ENCODE peak calls at places on chromosomes 3 and 15, in eight cellular contexts. K is CD8-positive, alpha-beta T cell; F is bronchial epithelial cell; Q is HL-60; C is cardiac muscle cell; Z is body of pancreas; E is H1; B is Peyer's patch. L is an unnamed sample. For H3K27me3, the result is how much of the 10 kb centered on the place peaks cover.

GRCh38 chr3:140972833-140973232 is 31.2 kb downstream of the SLC25A36 start:
- DNase-seq in Q (no peak), F (peak), C (peak), E (no peak), K (no peak), Z (no peak), B (no peak), L (peak)

GRCh38 chr3:161222662-161223061 is 1.6 kb downstream of the NMD3 start:
- DNase-seq in K (no peak), F (no peak), B (no peak), E (no peak), Z (no peak), Q (no peak), C (peak), L (no peak)

GRCh38 chr3:9947025-9947995 is 4.9 kb downstream of the PRRT3 start:
- DNase-seq in E (peak), K (no peak), Z (peak), Q (no peak), C (peak), B (peak), F (peak), L (peak)

GRCh38 chr3:100629728-100630127 is 20.3 kb downstream of the ADGRG7 start:
- DNase-seq in C (peak), Q (no peak), B (peak), F (peak), K (no peak), E (no peak), Z (no peak), L (peak)

GRCh38 chr3:74390121-74390870 is 224.2 kb downstream of the CNTN3 start:
- DNase-seq in C (no peak), B (no peak), Z (no peak), E (no peak), F (no peak), Q (no peak), K (no peak), L (no peak)

GRCh38 chr3:139935071-139935865 is at the start of gene CLSTN2:
- DNase-seq in E (no peak), F (peak), B (peak), K (no peak), C (peak), Z (peak), Q (no peak), L (peak)

GRCh38 chr3:129892857-129893615 is 475 bp downstream of the TMCC1 start:
- DNase-seq in Q (no peak), B (peak), K (peak), E (peak), C (peak), Z (no peak), F (no peak), L (peak)

GRCh38 chr15:35719964-35720507 is 174.1 kb upstream of the DPH6 start:
- DNase-seq in E (no peak), K (no peak), Q (no peak), Z (no peak), B (no peak), F (peak), C (no peak), L (no peak)

GRCh38 chr3:126149256-126149902 is 31.0 kb downstream of the ALDH1L1 start:
- DNase-seq in Q (no peak), B (no peak), K (no peak), F (no peak), Z (peak), C (no peak), E (peak), L (no peak)

GRCh38 chr3:195899701-195900425 is 8.5 kb downstream of the TNK2 start:
- DNase-seq in Z (no peak), C (no peak), Q (no peak), F (no peak), E (no peak), B (peak), K (no peak), L (no peak)

GRCh38 chr3:43584043-43584826 is 37.6 kb downstream of the ANO10 start:
- DNase-seq in Z (no peak), Q (no peak), E (no peak), K (no peak), F (peak), B (no peak), C (no peak), L (peak)

GRCh38 chr3:188415196-188415595 is 261.2 kb downstream of the LPP start:
- DNase-seq in Z (no peak), F (no peak), C (no peak), K (no peak), Q (no peak), E (no peak), B (no peak), L (no peak)

GRCh38 chr3:170614214-170614966 is 28.5 kb upstream of the SLC7A14 start:
- DNase-seq in Z (no peak), K (no peak), C (peak), B (peak), Q (no peak), F (peak), E (no peak), L (peak)

GRCh38 chr3:119175869-119176756 is 2.7 kb downstream of the UPK1B start:
- DNase-seq in B (no peak), Z (no peak), E (no peak), Q (no peak), F (peak), K (no peak), C (peak), L (peak)

GRCh38 chr3:168273917-168274316 is 178.2 kb upstream of the GOLIM4 start:
- DNase-seq in K (no peak), B (no peak), Q (no peak), Z (no peak), E (no peak), F (no peak), C (no peak), L (no peak)

GRCh38 chr3:111314146-111314873 is 227.7 kb upstream of the CD96 start:
- DNase-seq in F (no peak), K (no peak), B (no peak), E (no peak), Q (no peak), C (no peak), Z (no peak), L (no peak)

GRCh38 chr15:90266485-90266884 is 1.0 kb downstream of the NGRN start:
- DNase-seq in F (no peak), B (no peak), C (peak), Z (no peak), Q (no peak), K (no peak), E (no peak), L (peak)

GRCh38 chr3:10357592-10358308 is 36.8 kb upstream of the SEC13 start:
- DNase-seq in Q (peak), E (no peak), K (no peak), B (no peak), F (peak), Z (no peak), C (peak), L (peak)

GRCh38 chr3:13379191-13379830 is 40.8 kb downstream of the NUP210 start:
- DNase-seq in B (no peak), F (peak), E (no peak), K (no peak), Z (no peak), C (peak), Q (no peak), L (no peak)

GRCh38 chr15:59199775-59200465 is 6.7 kb upstream of the LDHAL6B start:
- DNase-seq in Z (no peak), B (no peak), F (peak), K (no peak), E (no peak), C (peak), Q (no peak), L (peak)

GRCh38 chr15:57183041-57183440 is 193.3 kb upstream of the CGNL1 start:
- DNase-seq in C (peak), B (no peak), Q (no peak), E (no peak), Z (no peak), F (no peak), K (no peak), L (no peak)

GRCh38 chr3:17745301-17745700 is 2.9 kb upstream of the TBC1D5 start:
- DNase-seq in F (no peak), C (no peak), Q (no peak), Z (no peak), B (no peak), E (no peak), K (no peak), L (no peak)

GRCh38 chr3:16550305-16550675 is 36.8 kb upstream of the RFTN1 start:
- DNase-seq in Q (no peak), F (peak), E (peak), B (no peak), C (no peak), K (no peak), Z (no peak), L (peak)

GRCh38 chr3:180265551-180265950 is 228.8 kb upstream of the PEX5L start:
- DNase-seq in Q (no peak), K (no peak), B (no peak), E (no peak), F (no peak), C (no peak), Z (no peak), L (peak)

GRCh38 chr3:125050486-125051172 is 5.2 kb downstream of the HEG1 start:
- DNase-seq in C (no peak), Q (no peak), E (no peak), B (no peak), K (no peak), F (no peak), Z (no peak), L (no peak)

GRCh38 chr3:165835431-165835830 is 1.8 kb downstream of the BCHE start:
- DNase-seq in Q (no peak), B (no peak), F (no peak), E (no peak), C (no peak), Z (no peak), K (no peak), L (no peak)

GRCh38 chr3:173584093-173584833 is 186.7 kb downstream of the NLGN1 start:
- DNase-seq in K (no peak), Z (peak), B (no peak), C (peak), Q (no peak), F (peak), E (peak), L (no peak)

GRCh38 chr15:50181206-50181982 is 602 bp upstream of the SLC27A2 start:
- DNase-seq in Z (no peak), F (no peak), K (no peak), E (peak), C (no peak), Q (no peak), B (no peak), L (no peak)

GRCh38 chr3:79361748-79362378 is 405.9 kb downstream of the ROBO1 start:
- DNase-seq in F (peak), C (peak), B (no peak), K (no peak), Q (peak), E (no peak), Z (no peak), L (peak)

GRCh38 chr15:90558182-90558581 is 28.5 kb downstream of the CRTC3 start:
- DNase-seq in B (peak), Q (no peak), C (peak), K (no peak), Z (no peak), F (no peak), E (no peak), L (no peak)

GRCh38 chr15:91948001-91948608 is 94.6 kb downstream of the SLCO3A1 start:
- DNase-seq in C (peak), K (no peak), E (peak), B (no peak), Q (no peak), F (peak), Z (peak), L (peak)

GRCh38 chr3:72373139-72373538 is 475.1 kb downstream of the SHQ1 start:
- DNase-seq in Z (no peak), K (no peak), E (no peak), F (no peak), B (no peak), Q (no peak), C (no peak), L (no peak)

GRCh38 chr3:179323197-179323901 is 518 bp downstream of the ZNF639 start:
- DNase-seq in Q (no peak), B (peak), Z (peak), F (peak), C (peak), E (peak), K (peak), L (peak)

GRCh38 chr3:87320748-87321634 is 44.6 kb upstream of the POU1F1 start:
- DNase-seq in B (no peak), C (no peak), Q (no peak), Z (no peak), F (no peak), E (no peak), K (no peak), L (peak)

GRCh38 chr15:67907175-67907723 is 67.4 kb upstream of the RNU6-1 start:
- DNase-seq in K (no peak), Q (no peak), F (no peak), C (no peak), B (no peak), E (no peak), Z (no peak), L (no peak)

GRCh38 chr15:67905628-67906027 is 65.8 kb upstream of the RNU6-1 start:
- DNase-seq in Q (no peak), K (no peak), B (no peak), Z (no peak), C (no peak), E (no peak), F (no peak), L (no peak)

GRCh38 chr15:67903708-67904107 is 63.9 kb upstream of the RNU6-1 start:
- DNase-seq in F (no peak), Z (no peak), Q (no peak), E (no peak), K (no peak), C (no peak), B (no peak), L (no peak)

GRCh38 chr15:67908756-67909155 is 68.9 kb upstream of the RNU6-1 start:
- DNase-seq in F (no peak), E (no peak), K (no peak), Q (no peak), C (no peak), Z (no peak), B (no peak), L (no peak)

GRCh38 chr15:67906382-67906781 is 66.5 kb upstream of the RNU6-1 start:
- DNase-seq in C (peak), F (peak), Z (no peak), K (no peak), E (no peak), B (no peak), Q (no peak), L (peak)
- TF ChIP-seq CTCF in C (peak), F (no peak), Z (peak), K (no peak), E (peak), B (no peak), Q (no peak), L (peak)

GRCh38 chr3:184377882-184378445 is at the start of gene THPO:
- DNase-seq in Q (no peak), B (no peak), F (no peak), Z (peak), K (no peak), E (no peak), C (no peak), L (no peak)
- H3K27me3 ChIP-seq in Q (under half), B (under half), F (under half), Z (under half), K (under half), E (under half), C (under half), L (under half)

GRCh38 chr3:48119495-48120193 is 68.6 kb downstream of the CDC25A start:
- DNase-seq in Z (peak), C (peak), F (no peak), E (no peak), K (no peak), B (peak), Q (no peak), L (no peak)
- TF ChIP-seq CTCF in Z (no peak), C (no peak), F (no peak), E (no peak), K (no peak), B (no peak), Q (no peak), L (no peak)

DNA sequence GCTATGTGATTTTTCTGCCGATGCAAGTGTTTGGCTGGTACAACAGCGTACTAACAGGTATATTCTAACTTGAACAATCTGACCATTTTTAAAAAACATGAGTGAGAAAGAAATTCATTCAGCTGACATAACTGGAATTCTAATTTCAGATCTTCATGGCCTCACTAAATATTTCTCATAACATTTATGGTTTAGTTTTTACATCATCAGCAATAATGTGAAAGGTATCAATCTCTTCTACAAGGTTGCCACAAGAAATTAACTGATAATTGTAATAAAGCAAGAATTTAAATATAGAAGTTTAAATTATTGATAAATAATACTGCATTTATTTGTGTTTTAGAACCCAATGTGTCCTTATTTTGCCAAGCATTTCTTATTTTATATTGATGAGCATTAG is 5.2 kb upstream of the C3orf80 start:
- DNase-seq in Q (no peak), E (no peak), Z (no peak), B (no peak), K (no peak), F (no peak), C (no peak), L (no peak)
- H3K27me3 ChIP-seq in Q (under half), E (under half), Z (under half), B (under half), K (under half), F (under half), C (under half), L (under half)

GRCh38 chr15:101017041-101017754 is 98.0 kb downstream of the LRRK1 start:
- DNase-seq in B (no peak), Z (no peak), F (no peak), Q (no peak), K (no peak), C (no peak), E (peak), L (no peak)
- TF ChIP-seq CTCF in B (no peak), Z (no peak), F (no peak), Q (no peak), K (no peak), C (peak), E (peak), L (no peak)

DNA sequence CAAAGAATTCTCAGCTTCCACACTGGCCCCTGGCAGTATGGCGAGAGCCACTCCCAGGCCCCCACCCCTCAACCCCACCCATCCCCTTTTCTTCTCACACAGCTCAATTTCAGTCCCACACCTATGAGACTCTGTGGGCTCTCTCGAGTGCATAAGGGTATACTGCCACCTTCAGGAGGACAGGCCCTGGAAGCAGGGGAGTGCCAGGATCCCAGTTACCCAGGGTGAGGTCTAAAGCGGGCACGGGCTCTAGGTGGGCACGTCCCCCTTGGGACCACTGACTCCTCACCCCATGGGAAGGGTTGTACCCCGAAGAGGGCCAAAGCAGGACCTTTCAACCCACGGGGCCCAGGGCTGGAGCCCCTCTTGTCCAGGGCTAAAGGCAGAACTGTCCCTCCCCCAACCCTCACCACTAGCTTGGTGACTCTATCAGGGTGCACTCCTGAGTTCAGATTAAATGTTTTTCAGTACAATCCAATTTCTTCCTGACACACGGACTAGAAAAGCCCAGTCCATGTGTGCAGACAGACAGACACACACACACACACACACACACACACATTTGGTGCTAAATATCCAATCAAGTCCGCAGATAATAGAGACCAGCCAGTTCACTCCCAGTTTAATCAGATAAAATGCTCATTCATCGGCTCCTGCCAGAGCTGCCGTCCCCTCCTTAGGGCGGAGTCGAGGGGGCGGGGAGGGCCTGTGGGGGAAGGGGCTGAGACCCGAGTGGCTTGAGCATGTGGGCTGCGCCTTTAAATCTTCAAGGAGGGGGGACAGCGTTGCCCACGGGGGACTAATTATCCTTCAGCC is 59.4 kb downstream of the CYP11A1 start:
- DNase-seq in F (peak), E (peak), K (no peak), C (peak), B (peak), Q (no peak), Z (peak), L (peak)
- H3K27me3 ChIP-seq in F (under half), E (under half), K (under half), C (under half), B (under half), Q (under half), Z (under half), L (under half)